ENCODE peak calls at places on chromosomes 6 and 20, in eight cellular contexts. D is nephron progenitor cell, H is GM06990, B is tibial nerve, K is B cell, I is HFFc6, A is GM23338, N is cardiac muscle cell. F is an unnamed sample.

GRCh38 chr6:162099685-162100084 is 627.9 kb downstream of the PRKN start:
- DNase-seq in D (no peak), H (no peak), B (no peak), K (no peak), I (no peak), A (no peak), N (peak; percentile 96), F (no peak)

GRCh38 chr6:167200806-167201205 is 43.0 kb upstream of the GPR31 start:
- DNase-seq in D (no peak), H (no peak), B (no peak), K (no peak), I (no peak), A (no peak), N (no peak), F (no peak)

GRCh38 chr6:165049362-165049761 is 260.0 kb downstream of the C6orf118 start:
- DNase-seq in D (peak; percentile 65), H (no peak), B (peak; percentile 11), K (no peak), I (no peak), A (peak; percentile 89), N (peak; percentile 28), F (no peak)

GRCh38 chr20:47989957-47990356 is 204.7 kb upstream of the SULF2 start:
- DNase-seq in D (peak; percentile 43), H (no peak), B (no peak), K (peak; percentile 5), I (no peak), A (no peak), N (no peak), F (no peak)

GRCh38 chr6:5379647-5380242 is 118.4 kb downstream of the FARS2 start:
- DNase-seq in D (peak; percentile 11), H (peak; percentile 8), B (no peak), K (no peak), I (peak; percentile 49), A (peak; percentile 84), N (peak; percentile 49), F (peak; percentile 60)

GRCh38 chr6:108710560-108710959 is 137.7 kb upstream of the ARMC2 start:
- DNase-seq in D (no peak), H (no peak), B (no peak), K (no peak), I (no peak), A (no peak), N (no peak), F (no peak)

GRCh38 chr20:34877002-34877264 is 521 bp downstream of the ACSS2 start:
- DNase-seq in D (no peak), H (no peak), B (no peak), K (no peak), I (no peak), A (peak; percentile 36), N (no peak), F (no peak)

GRCh38 chr6:15504040-15504491 is 158.8 kb downstream of the DTNBP1 start:
- DNase-seq in D (peak; percentile 21), H (no peak), B (peak; percentile 47), K (no peak), I (no peak), A (no peak), N (peak; percentile 39), F (no peak)

GRCh38 chr6:157091832-157092231 is 231.5 kb downstream of the TMEM242 start:
- DNase-seq in D (no peak), H (no peak), B (no peak), K (no peak), I (no peak), A (no peak), N (no peak), F (no peak)

GRCh38 chr20:19264191-19264590 is 51.7 kb downstream of the SLC24A3 start:
- DNase-seq in D (no peak), H (no peak), B (no peak), K (no peak), I (no peak), A (no peak), N (no peak), F (no peak)

GRCh38 chr6:62285612-62286469 is at the start of gene KHDRBS2:
- DNase-seq in D (peak; percentile 92), H (peak; percentile 71), B (peak; percentile 64), K (peak; percentile 91), I (no peak), A (peak; percentile 88), N (peak; percentile 3), F (peak; percentile 85)

GRCh38 chr6:44292661-44293365 is 20.3 kb downstream of the AARS2 start:
- DNase-seq in D (no peak), H (no peak), B (no peak), K (no peak), I (no peak), A (no peak), N (no peak), F (no peak)

GRCh38 chr6:26162399-26162798 is 75.2 kb downstream of the HFE start:
- DNase-seq in D (no peak), H (no peak), B (no peak), K (no peak), I (no peak), A (no peak), N (no peak), F (no peak)

GRCh38 chr6:41187924-41188886 is 12.7 kb downstream of the TREML2 start:
- DNase-seq in D (no peak), H (no peak), B (no peak), K (no peak), I (no peak), A (no peak), N (no peak), F (no peak)

GRCh38 chr6:124973780-124974179 is 11.5 kb downstream of the RNF217 start:
- DNase-seq in D (no peak), H (no peak), B (no peak), K (no peak), I (no peak), A (no peak), N (no peak), F (no peak)

GRCh38 chr20:33704197-33704924 is 15.7 kb downstream of the PXMP4 start:
- DNase-seq in D (no peak), H (no peak), B (no peak), K (no peak), I (no peak), A (no peak), N (no peak), F (no peak)

GRCh38 chr20:11890331-11891080 is 27.2 kb upstream of the BTBD3 start:
- DNase-seq in D (peak; percentile 94), H (peak; percentile 13), B (peak; percentile 56), K (no peak), I (peak; percentile 79), A (peak; percentile 95), N (peak; percentile 95), F (peak; percentile 63)

GRCh38 chr6:105179244-105180065 is at the start of gene POPDC3:
- DNase-seq in D (peak; percentile 69), H (peak; percentile 15), B (no peak), K (no peak), I (peak; percentile 18), A (peak; percentile 82), N (peak; percentile 54), F (peak; percentile 42)

GRCh38 chr6:119333063-119333609 is 16.4 kb downstream of the MAN1A1 start:
- DNase-seq in D (no peak), H (no peak), B (no peak), K (no peak), I (no peak), A (no peak), N (no peak), F (no peak)

GRCh38 chr6:23097569-23097968 is 528.2 kb downstream of the HDGFL1 start:
- DNase-seq in D (no peak), H (no peak), B (no peak), K (no peak), I (no peak), A (no peak), N (no peak), F (no peak)

DNA sequence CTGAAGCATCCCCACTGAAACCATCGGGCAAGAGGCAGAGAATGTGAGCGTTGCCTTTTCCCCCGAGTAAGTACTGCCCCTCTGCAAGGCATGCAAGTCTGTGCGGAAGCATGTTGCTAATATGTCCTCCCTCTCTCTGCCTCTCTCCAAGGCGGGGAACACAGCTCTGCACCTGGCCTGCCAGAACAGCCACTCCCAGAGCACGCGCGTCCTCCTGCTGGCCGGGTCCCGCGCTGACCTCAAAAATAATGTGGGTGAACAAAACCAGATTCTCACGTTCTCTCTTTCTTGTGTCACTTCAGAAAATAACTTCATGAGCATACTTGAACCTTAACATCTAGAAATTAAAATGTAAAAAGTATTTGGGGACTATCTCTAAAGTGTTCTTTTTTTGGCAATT is 26.4 kb downstream of the LYRM2 start:
- DNase-seq in D (peak; percentile 11), H (no peak), B (no peak), K (no peak), I (no peak), A (peak; percentile 74), N (no peak), F (no peak)
- TF ChIP-seq CTCF in D (no peak), H (no peak), B (no peak), K (no peak), I (no peak), A (peak; percentile 47), N (no peak), F (no peak)

DNA sequence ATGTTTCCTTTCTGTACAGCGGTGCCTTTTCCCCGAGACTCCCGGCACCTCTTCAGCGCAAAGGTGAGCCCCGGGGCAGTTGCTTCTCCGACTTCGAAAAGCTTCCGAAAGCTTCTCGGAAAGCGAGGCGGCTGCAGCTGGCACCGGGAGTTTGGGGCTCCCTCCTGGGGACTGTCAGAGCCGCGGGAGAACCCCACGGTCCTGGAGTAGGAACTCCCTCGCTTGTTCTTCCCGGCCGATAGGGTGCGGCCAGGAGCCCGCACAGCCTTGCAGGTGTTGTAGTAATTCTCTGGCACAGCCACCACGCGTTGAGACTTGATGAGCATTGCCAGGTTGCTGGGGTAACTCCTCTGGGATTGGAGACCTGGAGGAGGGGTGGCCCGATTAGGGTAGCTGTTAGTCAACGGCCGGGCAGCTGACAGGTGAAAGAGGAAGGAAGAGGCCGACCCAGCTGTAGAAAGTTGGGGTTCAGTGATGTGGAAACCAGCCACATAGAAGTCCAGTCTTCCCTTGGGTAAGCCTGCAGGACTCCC is 708 bp downstream of the KDM1B start:
- DNase-seq in D (peak; percentile 36), H (peak; percentile 74), B (peak; percentile 24), K (peak; percentile 85), I (peak; percentile 30), A (peak; percentile 95), N (peak; percentile 31), F (peak; percentile 67)
- TF ChIP-seq CTCF in D (no peak), H (peak; percentile 32), B (no peak), K (no peak), I (peak; percentile 56), A (peak; percentile 26), N (peak; percentile 35), F (no peak)

DNA sequence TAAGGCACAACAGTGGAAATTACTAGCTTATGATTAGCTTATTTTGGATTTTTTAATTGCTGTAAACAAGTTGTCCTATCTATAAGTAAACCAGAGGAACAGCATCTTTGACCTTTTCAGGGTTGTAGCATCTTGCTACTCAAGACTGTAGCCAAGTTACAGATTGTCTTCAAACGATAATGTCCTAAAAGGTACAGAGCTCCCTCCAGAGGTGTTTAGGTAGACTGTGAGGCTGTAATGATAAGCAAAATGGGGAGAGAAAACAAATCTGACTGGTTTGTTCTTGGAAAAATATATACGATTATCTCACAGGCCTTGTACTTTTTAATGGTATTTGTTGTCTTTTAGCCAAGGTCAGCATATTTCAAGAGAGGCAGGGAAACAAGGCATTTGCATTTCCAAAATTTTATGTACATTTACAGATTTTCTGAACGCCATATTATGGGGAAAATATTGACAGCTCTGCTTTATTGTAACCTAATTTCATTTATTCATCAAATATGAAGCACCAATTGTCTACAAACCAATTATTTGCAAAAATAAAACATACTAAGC is 273.4 kb downstream of the MEI4 start:
- DNase-seq in D (no peak), H (no peak), B (no peak), K (no peak), I (no peak), A (peak; percentile 67), N (no peak), F (no peak)
- TF ChIP-seq CTCF in D (no peak), H (peak; percentile 19), B (no peak), K (no peak), I (no peak), A (peak; percentile 74), N (no peak), F (no peak)

GRCh38 chr6:159463440-159463839 is 229.6 kb downstream of the SOD2 start:
- DNase-seq in D (no peak), H (no peak), B (no peak), K (no peak), I (no peak), A (peak; percentile 68), N (peak; percentile 56), F (no peak)
- TF ChIP-seq CTCF in D (peak; percentile 24), H (peak; percentile 25), B (peak; percentile 23), K (no peak), I (peak; percentile 64), A (peak; percentile 67), N (peak; percentile 54), F (no peak)

F was measured in GM13976.